ENCODE peak calls at places on chromosome 19, in six cellular contexts. O is PC-3; D is SK-N-DZ; P is breast epithelium; V is sciatic nerve; N is stimulated activated CD4-positive, alpha-beta T cell treated with anti-CD3 and anti-CD28 coated beads, Interleukin-4, amount 100 ng/mL, for 24 hours. L is an unnamed sample.

GRCh38 chr19:3708207-3708931 is at the start of gene TJP3:
- DNase-seq in O (peak; percentile 66), D (no peak), P (peak; percentile 84), V (no peak), N (no peak), L (no peak)

GRCh38 chr19:19338082-19338481 is 17.5 kb downstream of the MAU2 start:
- DNase-seq in O (peak; percentile 34), D (no peak), P (no peak), V (no peak), N (no peak), L (no peak)

GRCh38 chr19:56015756-56016155 is 29.2 kb downstream of the NLRP5 start:
- DNase-seq in O (peak; percentile 47), D (no peak), P (no peak), V (no peak), N (no peak), L (no peak)

GRCh38 chr19:33396701-33397535 is 23.4 kb downstream of the CEBPG start:
- DNase-seq in O (no peak), D (no peak), P (peak; percentile 47), V (peak; percentile 57), N (no peak), L (no peak)

GRCh38 chr19:33904681-33905080 is 108.0 kb downstream of the KCTD15 start:
- DNase-seq in O (peak; percentile 14), D (no peak), P (no peak), V (no peak), N (no peak), L (no peak)

GRCh38 chr19:54207908-54208783 is 7.5 kb downstream of the RPS9 start:
- DNase-seq in O (peak; percentile 35), D (no peak), P (no peak), V (peak; percentile 73), N (peak; percentile 62), L (peak; percentile 77)

GRCh38 chr19:54875506-54875905 is 1.5 kb downstream of the FCAR start:
- DNase-seq in O (no peak), D (no peak), P (no peak), V (no peak), N (no peak), L (no peak)

GRCh38 chr19:4213116-4213515 is 16.2 kb upstream of the EBI3 start:
- DNase-seq in O (no peak), D (no peak), P (no peak), V (no peak), N (no peak), L (no peak)

GRCh38 chr19:40717880-40718773 is 1.2 kb downstream of the ITPKC start:
- DNase-seq in O (peak; percentile 26), D (no peak), P (peak; percentile 58), V (peak; percentile 73), N (no peak), L (peak; percentile 3)

GRCh38 chr19:45863840-45864628 is at the start of gene FOXA3:
- DNase-seq in O (peak; percentile 39), D (no peak), P (no peak), V (peak; percentile 66), N (peak; percentile 55), L (peak; percentile 78)

GRCh38 chr19:41398042-41398403 is 405 bp downstream of the BCKDHA start:
- DNase-seq in O (no peak), D (no peak), P (no peak), V (no peak), N (no peak), L (no peak)

GRCh38 chr19:22260499-22260898 is 25.7 kb upstream of the ZNF729 start:
- DNase-seq in O (peak; percentile 7), D (no peak), P (no peak), V (no peak), N (no peak), L (no peak)

GRCh38 chr19:58237324-58237723 is 8.6 kb downstream of the ZNF544 start:
- DNase-seq in O (no peak), D (no peak), P (no peak), V (no peak), N (no peak), L (no peak)

GRCh38 chr19:34555447-34555846 is 73.9 kb downstream of the WTIP start:
- DNase-seq in O (peak; percentile 32), D (no peak), P (no peak), V (no peak), N (no peak), L (no peak)

GRCh38 chr19:6217752-6218403 is 61.9 kb downstream of the MLLT1 start:
- DNase-seq in O (no peak), D (no peak), P (no peak), V (no peak), N (no peak), L (no peak)

GRCh38 chr19:3346677-3347353 is 19.6 kb upstream of the NFIC start:
- DNase-seq in O (no peak), D (no peak), P (peak; percentile 87), V (peak; percentile 84), N (no peak), L (no peak)

GRCh38 chr19:17841371-17841809 is 6.4 kb downstream of the JAK3 start:
- DNase-seq in O (no peak), D (no peak), P (no peak), V (no peak), N (no peak), L (no peak)

GRCh38 chr19:32130241-32130753 is 215.1 kb upstream of the ZNF507 start:
- DNase-seq in O (no peak), D (no peak), P (no peak), V (no peak), N (no peak), L (no peak)

GRCh38 chr19:19822148-19822429 is 539 bp upstream of the ZNF506 start:
- DNase-seq in O (no peak), D (peak; percentile 24), P (no peak), V (no peak), N (no peak), L (no peak)

GRCh38 chr19:27780367-27781065 is 1432.4 kb downstream of the UQCRFS1 start:
- DNase-seq in O (no peak), D (no peak), P (no peak), V (no peak), N (no peak), L (no peak)

GRCh38 chr19:51551673-51552440 is 19.2 kb upstream of the ZNF175 start:
- DNase-seq in O (no peak), D (no peak), P (peak; percentile 17), V (no peak), N (no peak), L (no peak)

GRCh38 chr19:4310247-4311121 is 6.1 kb downstream of the FSD1 start:
- DNase-seq in O (peak; percentile 22), D (no peak), P (no peak), V (no peak), N (no peak), L (peak; percentile 34)

GRCh38 chr19:18697680-18698079 is 14.2 kb downstream of the CRTC1 start:
- DNase-seq in O (peak; percentile 29), D (no peak), P (no peak), V (no peak), N (no peak), L (no peak)

GRCh38 chr19:57934820-57935665 is at the start of gene ZNF418:
- DNase-seq in O (no peak), D (no peak), P (peak; percentile 53), V (peak; percentile 57), N (peak; percentile 41), L (peak; percentile 60)

GRCh38 chr19:34661357-34661756 is 15.6 kb downstream of the SCGB2B2 start:
- DNase-seq in O (no peak), D (no peak), P (no peak), V (no peak), N (no peak), L (no peak)

GRCh38 chr19:1167687-1168561 is 6.1 kb downstream of the SBNO2 start:
- DNase-seq in O (peak; percentile 67), D (no peak), P (no peak), V (peak; percentile 57), N (no peak), L (no peak)

GRCh38 chr19:16447015-16447384 is 24.8 kb downstream of the EPS15L1 start:
- DNase-seq in O (no peak), D (no peak), P (no peak), V (peak; percentile 82), N (peak; percentile 28), L (peak; percentile 56)

GRCh38 chr19:16069813-16070365 is 6.4 kb upstream of the TPM4 start:
- DNase-seq in O (peak; percentile 39), D (no peak), P (no peak), V (no peak), N (no peak), L (no peak)

GRCh38 chr19:51514866-51515481 is 13.4 kb upstream of the SIGLEC12 start:
- DNase-seq in O (peak; percentile 89), D (peak; percentile 6), P (no peak), V (no peak), N (peak; percentile 50), L (peak; percentile 14)

GRCh38 chr19:35351441-35352176 is 3.9 kb downstream of the FFAR1 start:
- DNase-seq in O (no peak), D (no peak), P (peak; percentile 35), V (peak; percentile 45), N (no peak), L (no peak)

GRCh38 chr19:45681391-45682015 is 10.2 kb downstream of the SNRPD2 start:
- DNase-seq in O (peak; percentile 90), D (peak; percentile 72), P (peak; percentile 88), V (peak; percentile 86), N (peak; percentile 84), L (peak; percentile 87)

L was measured in activated naive CD8-positive, alpha-beta T cell treated with anti-CD3 and anti-CD28 coated beads for 36 hours.